ENCODE peak calls at places on chromosomes 1 and 21, in nine cellular contexts. U, L, A, I, Z, J, Y, G and T are unnamed samples.

GRCh38 chr1:174425121-174425520 is 22.6 kb upstream of the GPR52 start:
- DNase-seq in J (no peak), U (no peak), L (no peak), A (no peak), Z (no peak), I (no peak), G (no peak), Y (no peak), T (no peak)

GRCh38 chr1:61887076-61887867 is 145.0 kb downstream of the PATJ start:
- DNase-seq in U (no peak), Y (peak), L (no peak), G (no peak), A (peak), J (no peak), I (no peak), Z (peak), T (no peak)

GRCh38 chr1:180720753-180721152 is 88.9 kb downstream of the XPR1 start:
- DNase-seq in G (no peak), A (no peak), Y (no peak), Z (no peak), U (no peak), J (no peak), I (no peak), L (peak), T (no peak)

GRCh38 chr1:10794724-10795304 is 1.6 kb downstream of the CASZ1 start:
- DNase-seq in I (peak), Z (no peak), J (peak), G (no peak), L (no peak), Y (peak), U (no peak), A (peak), T (no peak)

GRCh38 chr1:214515544-214516433 is 35.6 kb downstream of the PTPN14 start:
- DNase-seq in J (no peak), L (no peak), G (no peak), A (no peak), Z (no peak), U (no peak), Y (no peak), I (no peak), T (no peak)

GRCh38 chr1:53678046-53678445 is 60.9 kb downstream of the GLIS1 start:
- DNase-seq in G (no peak), I (no peak), U (no peak), A (no peak), L (no peak), Y (no peak), J (no peak), Z (no peak), T (no peak)

GRCh38 chr1:24513691-24514090 is 11.1 kb downstream of the RCAN3 start:
- DNase-seq in L (no peak), J (no peak), G (no peak), A (no peak), I (no peak), Z (no peak), Y (no peak), U (no peak), T (no peak)

GRCh38 chr1:75412616-75413015 is 198.3 kb downstream of the SLC44A5 start:
- DNase-seq in U (no peak), Z (peak), L (no peak), A (peak), G (no peak), I (no peak), Y (peak), J (no peak), T (no peak)

GRCh38 chr1:26177182-26177684 is at the start of gene CNKSR1:
- DNase-seq in U (no peak), A (peak), G (no peak), L (no peak), Y (no peak), Z (no peak), J (peak), I (peak), T (peak)

GRCh38 chr1:219858980-219859379 is 69.4 kb downstream of the SLC30A10 start:
- DNase-seq in Y (no peak), I (no peak), G (no peak), U (no peak), L (no peak), J (no peak), A (no peak), Z (no peak), T (no peak)

GRCh38 chr1:155208656-155209372 is at the start of gene MTX1:
- DNase-seq in A (peak), Z (peak), J (peak), U (peak), G (peak), I (peak), L (peak), Y (peak), T (peak)

GRCh38 chr1:1238702-1239178 is 6.7 kb downstream of the B3GALT6 start:
- DNase-seq in I (no peak), G (no peak), A (no peak), Z (no peak), Y (no peak), J (no peak), L (no peak), U (no peak), T (no peak)

GRCh38 chr1:67771776-67772175 is 61.5 kb downstream of the GNG12 start:
- DNase-seq in U (no peak), G (no peak), L (no peak), J (no peak), Y (peak), I (no peak), A (no peak), Z (peak), T (no peak)

GRCh38 chr21:33403786-33404571 is 766 bp downstream of the IFNGR2 start:
- DNase-seq in I (peak), Y (peak), U (peak), Z (peak), J (peak), G (peak), A (peak), L (peak), T (peak)

GRCh38 chr1:161486806-161487482 is 18.3 kb upstream of the FCGR2A start:
- DNase-seq in Z (peak), A (peak), L (peak), G (peak), J (no peak), Y (peak), I (peak), U (peak), T (peak)

DNA sequence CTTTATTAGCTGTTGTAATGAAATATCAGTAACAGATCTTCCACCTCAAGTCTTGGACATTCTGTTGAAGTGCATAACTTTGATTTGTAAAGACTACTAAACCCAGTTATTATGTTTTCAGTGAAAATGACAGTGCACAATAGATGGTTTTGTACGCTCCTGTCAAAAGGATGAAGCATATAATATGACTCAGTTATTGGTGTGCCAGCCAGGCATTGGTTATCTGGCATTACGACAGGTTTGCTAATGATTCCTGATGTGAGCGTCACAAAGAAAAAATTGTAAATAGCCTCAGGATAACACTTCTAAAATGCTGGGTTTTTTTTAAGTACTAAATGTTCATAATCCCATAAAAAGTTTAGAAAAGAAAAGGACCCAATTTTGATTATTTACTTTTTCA is 147.9 kb downstream of the MAGI3 start:
- DNase-seq in I (no peak), Z (peak), J (no peak), L (no peak), A (peak), Y (peak), U (no peak), G (no peak), T (no peak)
- H3K9ac ChIP-seq in I (no peak), Z (no peak), J (no peak), L (no peak), A (no peak), Y (no peak), U (no peak), G (no peak), T (no peak)

DNA sequence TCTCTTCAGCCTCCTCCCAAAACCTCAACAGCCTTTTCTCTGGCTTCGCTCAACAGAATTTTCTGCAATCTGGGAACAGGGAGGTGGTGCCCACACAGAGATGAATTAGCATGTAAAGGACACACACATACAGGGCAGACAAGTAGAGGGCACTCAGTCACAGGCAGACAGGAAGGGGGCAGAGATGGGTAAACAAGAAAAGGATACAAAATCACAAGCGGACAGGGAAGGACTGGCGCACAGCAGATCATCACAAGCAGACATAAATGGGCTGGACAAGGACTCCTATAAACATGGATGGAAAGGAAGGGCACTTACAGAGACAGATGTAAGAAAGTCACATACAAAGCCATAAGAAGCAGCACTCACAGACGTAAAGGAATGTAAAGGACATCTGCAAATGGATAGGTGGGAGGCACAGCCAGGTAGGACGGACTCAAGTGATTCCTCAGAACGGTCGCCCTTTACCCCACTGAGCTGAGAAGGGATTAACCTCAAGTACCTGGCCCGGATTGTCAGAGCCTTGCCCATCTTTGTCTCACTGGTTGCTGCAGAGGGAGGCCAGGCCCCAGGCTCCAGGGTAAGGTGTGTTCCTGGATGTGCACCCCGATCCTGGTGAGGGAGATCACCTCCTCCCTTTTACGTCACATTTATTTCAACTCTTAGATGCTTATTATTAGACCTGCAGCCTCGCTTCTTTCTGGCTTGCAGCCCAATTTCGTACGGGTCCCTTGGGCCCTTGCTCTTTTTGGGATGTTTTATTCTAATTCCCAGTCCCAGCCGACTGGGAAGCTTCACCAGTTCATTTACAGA is 841 bp upstream of the PRCC start:
- DNase-seq in G (no peak), Z (no peak), A (peak), U (no peak), L (no peak), I (peak), J (no peak), Y (no peak), T (peak)
- H3K9ac ChIP-seq in G (peak), Z (peak), A (peak), U (peak), L (peak), I (peak), J (peak), Y (peak), T (peak)

DNA sequence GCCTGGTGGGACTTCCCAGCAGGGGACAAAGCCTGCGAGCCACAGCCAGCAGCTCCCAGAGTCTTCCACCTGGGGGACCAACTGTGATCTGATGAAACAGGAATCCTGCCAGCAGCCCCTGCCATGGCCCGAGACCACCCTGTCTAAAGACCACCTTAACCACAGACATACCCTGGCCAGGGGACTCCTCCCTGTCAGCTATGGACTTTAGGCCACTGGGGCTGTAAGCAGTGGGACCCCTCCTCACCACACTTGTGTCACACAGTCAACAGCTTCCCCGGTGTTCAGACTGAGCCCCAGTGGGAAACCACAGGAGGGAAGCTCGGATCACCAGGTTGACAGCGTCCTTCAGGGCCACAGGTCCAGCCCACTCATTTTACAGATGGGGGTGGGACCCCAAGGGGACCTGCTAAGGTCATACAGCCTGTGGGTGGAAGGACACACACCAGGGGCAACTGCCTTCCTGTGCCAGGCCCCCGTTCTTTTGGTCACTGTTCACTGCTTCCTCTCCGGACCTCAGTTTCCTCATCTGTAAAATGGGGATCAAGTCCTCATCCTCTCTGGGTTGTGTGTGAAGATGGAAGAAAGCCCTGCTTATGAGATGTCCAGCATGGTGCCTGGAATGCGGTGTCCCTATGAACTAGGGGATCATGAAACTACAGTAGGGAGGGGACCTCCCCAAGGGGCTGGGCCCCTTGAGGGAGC is 11.4 kb downstream of the EPHA2 start:
- DNase-seq in L (no peak), J (no peak), Z (no peak), I (no peak), Y (no peak), G (no peak), U (no peak), A (no peak), T (no peak)
- H3K9ac ChIP-seq in L (peak), J (no peak), Z (peak), I (no peak), Y (no peak), G (no peak), U (no peak), A (peak), T (no peak)

DNA sequence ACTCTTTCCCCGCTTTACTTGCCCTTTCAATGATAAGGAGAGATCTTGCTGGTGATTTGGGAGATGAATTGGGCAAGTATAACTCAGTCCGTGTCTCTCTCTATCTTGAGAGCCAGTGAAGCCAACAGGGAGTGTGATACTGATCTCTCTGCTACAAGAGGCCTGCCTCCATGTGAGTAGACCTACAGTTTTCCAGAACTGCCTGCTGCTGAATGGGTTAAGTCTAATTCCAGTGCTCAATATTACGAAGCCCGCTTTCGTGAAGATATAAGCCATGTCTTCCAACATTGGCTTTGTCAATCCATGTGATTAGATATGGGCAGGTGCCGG is 92.6 kb downstream of the ADCY10 start:
- DNase-seq in Y (no peak), J (no peak), G (no peak), U (no peak), L (no peak), Z (no peak), I (no peak), A (no peak), T (no peak)
- H3K9ac ChIP-seq in Y (no peak), J (no peak), G (no peak), U (no peak), L (no peak), Z (no peak), I (no peak), A (no peak), T (no peak)

DNA sequence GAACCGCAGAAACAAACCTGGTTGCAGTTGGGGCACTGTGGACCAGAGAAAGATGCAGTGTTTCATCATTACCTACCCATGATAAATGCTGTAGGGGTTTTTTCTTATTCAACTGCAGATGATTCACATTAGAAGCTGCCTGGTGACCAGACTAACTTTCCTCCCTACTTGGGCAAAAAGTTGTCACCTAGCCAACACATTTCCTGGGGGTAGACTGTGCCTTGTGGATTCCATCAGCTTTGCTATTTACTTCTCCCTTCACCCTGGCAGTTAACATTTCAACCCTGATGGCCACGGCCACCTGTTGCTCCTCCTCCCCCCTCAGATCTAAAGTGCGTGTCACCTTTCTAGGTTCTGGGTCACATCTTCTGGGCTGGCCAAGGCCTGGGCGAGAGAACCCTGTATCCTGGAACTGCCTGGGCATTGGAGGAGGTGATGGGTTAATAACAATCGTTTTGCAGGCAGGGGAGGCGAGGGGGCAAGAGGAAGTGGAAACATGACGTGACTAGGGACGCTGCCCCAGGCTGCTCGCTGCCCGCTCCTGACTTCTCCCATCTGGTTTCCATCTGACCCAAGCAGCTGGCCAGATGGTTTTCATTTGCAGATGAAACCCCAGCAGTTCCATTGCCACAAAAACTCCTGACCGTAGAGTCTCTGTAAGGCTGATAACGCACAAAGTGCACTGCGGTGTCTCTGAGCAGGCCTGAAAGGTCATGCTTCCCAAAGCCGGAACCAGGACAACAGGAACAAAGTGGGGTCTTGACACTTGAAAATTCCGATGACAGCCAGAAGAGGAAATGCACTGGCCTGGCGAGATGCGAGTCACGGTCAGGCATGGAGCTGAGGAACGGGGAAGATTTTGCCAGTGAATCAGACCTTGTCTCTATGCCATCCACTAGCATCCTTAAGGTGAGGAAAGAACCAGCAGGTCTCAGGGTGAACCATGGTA is 36.6 kb downstream of the CAPZB start:
- DNase-seq in J (no peak), I (no peak), L (peak), Z (peak), G (no peak), Y (peak), A (peak), U (no peak), T (no peak)
- H3K9ac ChIP-seq in J (no peak), I (no peak), L (peak), Z (peak), G (no peak), Y (peak), A (no peak), U (no peak), T (no peak)

GRCh38 chr1:177309884-177310283 is 139.1 kb downstream of the BRINP2 start:
- DNase-seq in Z (no peak), Y (no peak), G (no peak), I (no peak), J (no peak), U (no peak), A (no peak), L (no peak), T (no peak)

GRCh38 chr1:177305040-177306018 is 134.6 kb downstream of the BRINP2 start:
- DNase-seq in J (no peak), G (no peak), Y (no peak), L (no peak), I (no peak), Z (no peak), U (no peak), A (peak), T (no peak)

GRCh38 chr1:177306981-177307380 is 136.2 kb downstream of the BRINP2 start:
- DNase-seq in G (no peak), L (no peak), U (no peak), Z (no peak), I (no peak), Y (peak), A (peak), J (no peak), T (no peak)

GRCh38 chr1:177306019-177306415 is 135.3 kb downstream of the BRINP2 start:
- DNase-seq in U (no peak), G (no peak), J (no peak), Z (no peak), A (no peak), I (no peak), Y (no peak), L (no peak), T (no peak)

GRCh38 chr1:177307771-177308170 is 137.0 kb downstream of the BRINP2 start:
- DNase-seq in L (peak), A (peak), U (no peak), Y (peak), G (no peak), I (no peak), Z (peak), J (no peak), T (no peak)
- H3K9ac ChIP-seq in L (no peak), A (no peak), U (no peak), Y (no peak), G (no peak), I (no peak), Z (no peak), J (no peak), T (no peak)

DNA sequence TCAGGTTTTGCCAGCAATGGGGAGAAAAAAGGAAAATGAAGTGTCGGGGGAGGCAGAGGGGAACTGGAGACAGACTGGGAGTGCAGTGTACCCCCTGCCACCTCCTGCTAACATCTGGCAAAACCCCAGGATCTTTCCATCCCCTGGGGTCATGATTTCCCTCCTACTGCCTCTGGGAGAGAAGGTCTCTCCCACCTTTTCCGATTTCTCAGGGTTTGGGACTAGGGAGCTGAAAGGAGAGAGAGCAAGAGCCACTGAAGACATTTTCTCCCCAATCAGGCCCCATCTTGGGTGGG is 5.1 kb downstream of the FHL3 start:
- DNase-seq in L (no peak), J (no peak), U (no peak), G (no peak), I (no peak), Z (no peak), Y (no peak), A (no peak), T (no peak)
- H3K9ac ChIP-seq in L (peak), J (peak), U (no peak), G (peak), I (peak), Z (peak), Y (peak), A (no peak), T (no peak)

GRCh38 chr1:94094466-94095111 is 26.4 kb downstream of the ABCA4 start:
- DNase-seq in G (no peak), J (no peak), Y (peak), L (peak), Z (peak), I (no peak), A (no peak), U (no peak), T (no peak)

GRCh38 chr1:94095744-94096469 is 25.0 kb downstream of the ABCA4 start:
- DNase-seq in I (no peak), L (peak), Z (peak), A (no peak), J (no peak), G (no peak), U (no peak), Y (peak), T (no peak)

GRCh38 chr1:94096797-94097549 is 24.0 kb downstream of the ABCA4 start:
- DNase-seq in J (no peak), U (no peak), I (no peak), L (peak), Y (peak), Z (peak), A (no peak), G (no peak), T (no peak)

GRCh38 chr1:94093996-94094395 is 27.0 kb downstream of the ABCA4 start:
- DNase-seq in J (no peak), U (no peak), L (peak), Z (peak), A (no peak), G (no peak), I (no peak), Y (peak), T (no peak)

GRCh38 chr1:94095112-94095637 is 25.8 kb downstream of the ABCA4 start:
- DNase-seq in U (no peak), Z (peak), J (no peak), A (no peak), L (peak), I (no peak), G (no peak), Y (peak), T (no peak)
- H3K9ac ChIP-seq in U (no peak), Z (peak), J (no peak), A (no peak), L (peak), I (no peak), G (no peak), Y (peak), T (no peak)